ENCODE peak calls at places on chromosomes 7 and 10, in five cellular contexts. One of them, this sample, is unnamed.

GRCh38 chr7:79702116-79702515 is 248.6 kb upstream of the MAGI2 start:
- DNase-seq in heart left ventricle: no peak
- DNase-seq in cardiac muscle cell: no peak
- DNase-seq in activated naive CD8-positive, alpha-beta T cell treated with anti-CD3 and anti-CD28 coated beads, Interleukin-2, amount 50 U/mL, for 24 hours: no peak
- DNase-seq in fibroblast of gingiva: peak
- DNase-seq in this sample: no peak

GRCh38 chr10:17003666-17004065 is 125.9 kb downstream of the CUBN start:
- DNase-seq in heart left ventricle: no peak
- DNase-seq in activated naive CD8-positive, alpha-beta T cell treated with anti-CD3 and anti-CD28 coated beads, Interleukin-2, amount 50 U/mL, for 24 hours: no peak
- DNase-seq in cardiac muscle cell: no peak
- DNase-seq in fibroblast of gingiva: no peak
- DNase-seq in this sample: no peak

GRCh38 chr10:132272061-132272766 is 35.5 kb downstream of the STK32C start:
- DNase-seq in cardiac muscle cell: peak
- DNase-seq in heart left ventricle: peak
- DNase-seq in fibroblast of gingiva: peak
- DNase-seq in activated naive CD8-positive, alpha-beta T cell treated with anti-CD3 and anti-CD28 coated beads, Interleukin-2, amount 50 U/mL, for 24 hours: no peak
- DNase-seq in this sample: no peak

GRCh38 chr7:151637781-151638261 is 118.1 kb upstream of the RHEB start:
- DNase-seq in cardiac muscle cell: no peak
- DNase-seq in heart left ventricle: no peak
- DNase-seq in activated naive CD8-positive, alpha-beta T cell treated with anti-CD3 and anti-CD28 coated beads, Interleukin-2, amount 50 U/mL, for 24 hours: no peak
- DNase-seq in fibroblast of gingiva: no peak
- DNase-seq in this sample: no peak

GRCh38 chr10:89301721-89302445 is at the start of gene IFIT2:
- DNase-seq in heart left ventricle: peak
- DNase-seq in activated naive CD8-positive, alpha-beta T cell treated with anti-CD3 and anti-CD28 coated beads, Interleukin-2, amount 50 U/mL, for 24 hours: no peak
- DNase-seq in cardiac muscle cell: peak
- DNase-seq in fibroblast of gingiva: peak
- DNase-seq in this sample: peak

GRCh38 chr7:152025937-152026890 is 740 bp downstream of the GALNT11 start:
- DNase-seq in fibroblast of gingiva: no peak
- DNase-seq in activated naive CD8-positive, alpha-beta T cell treated with anti-CD3 and anti-CD28 coated beads, Interleukin-2, amount 50 U/mL, for 24 hours: no peak
- DNase-seq in heart left ventricle: no peak
- DNase-seq in cardiac muscle cell: no peak
- DNase-seq in this sample: no peak

GRCh38 chr7:18119985-18120384 is 92.3 kb upstream of the PRPS1L1 start:
- DNase-seq in activated naive CD8-positive, alpha-beta T cell treated with anti-CD3 and anti-CD28 coated beads, Interleukin-2, amount 50 U/mL, for 24 hours: no peak
- DNase-seq in cardiac muscle cell: peak
- DNase-seq in heart left ventricle: no peak
- DNase-seq in fibroblast of gingiva: peak
- DNase-seq in this sample: no peak

GRCh38 chr10:123860209-123860608 is 31.4 kb downstream of the CPXM2 start:
- DNase-seq in fibroblast of gingiva: no peak
- DNase-seq in heart left ventricle: no peak
- DNase-seq in cardiac muscle cell: no peak
- DNase-seq in activated naive CD8-positive, alpha-beta T cell treated with anti-CD3 and anti-CD28 coated beads, Interleukin-2, amount 50 U/mL, for 24 hours: no peak
- DNase-seq in this sample: no peak

GRCh38 chr7:9407816-9408215 is 974.4 kb downstream of the NXPH1 start:
- DNase-seq in fibroblast of gingiva: no peak
- DNase-seq in activated naive CD8-positive, alpha-beta T cell treated with anti-CD3 and anti-CD28 coated beads, Interleukin-2, amount 50 U/mL, for 24 hours: no peak
- DNase-seq in heart left ventricle: no peak
- DNase-seq in cardiac muscle cell: no peak
- DNase-seq in this sample: no peak

GRCh38 chr10:125442856-125443540 is 240.0 kb downstream of the TEX36 start:
- DNase-seq in cardiac muscle cell: no peak
- DNase-seq in fibroblast of gingiva: no peak
- DNase-seq in heart left ventricle: no peak
- DNase-seq in activated naive CD8-positive, alpha-beta T cell treated with anti-CD3 and anti-CD28 coated beads, Interleukin-2, amount 50 U/mL, for 24 hours: no peak
- DNase-seq in this sample: no peak

GRCh38 chr10:49177391-49178355 is 10.5 kb downstream of the TMEM273 start:
- DNase-seq in heart left ventricle: peak
- DNase-seq in fibroblast of gingiva: peak
- DNase-seq in activated naive CD8-positive, alpha-beta T cell treated with anti-CD3 and anti-CD28 coated beads, Interleukin-2, amount 50 U/mL, for 24 hours: peak
- DNase-seq in cardiac muscle cell: peak
- DNase-seq in this sample: peak

This sample was measured in A549.